ENCODE peak calls at places on chromosome 1, in eight cellular contexts. S is tibial nerve, N is MCF 10A, V is mesothelial cell of epicardium, R is AG10803, H is A549, F is GM20000, K is activated B cell treated with CpG ODN at 0.5 μM for 24 hours. Q is an unnamed sample.
A peak's percentile ranks its signal among the peaks of the same experiment; 100 is the strongest.

GRCh38 chr1:23238565-23238964 is 21.3 kb upstream of the HTR1D start:
- DNase-seq in S (no peak), N (no peak), V (no peak), R (no peak), H (no peak), F (no peak), K (no peak), Q (no peak)

GRCh38 chr1:40268211-40268610 is 10.2 kb downstream of the ZMPSTE24 start:
- DNase-seq in S (no peak), N (no peak), V (no peak), R (no peak), H (no peak), F (no peak), K (no peak), Q (no peak)

GRCh38 chr1:6014130-6014999 is 22.1 kb upstream of the NPHP4 start:
- DNase-seq in S (no peak), N (no peak), V (no peak), R (no peak), H (no peak), F (no peak), K (no peak), Q (no peak)

GRCh38 chr1:56190975-56191768 is 388.2 kb downstream of the PLPP3 start:
- DNase-seq in S (peak; percentile 22), N (peak; percentile 68), V (no peak), R (peak; percentile 84), H (peak; percentile 16), F (no peak), K (no peak), Q (no peak)

GRCh38 chr1:202688401-202688800 is 21.9 kb downstream of the SYT2 start:
- DNase-seq in S (no peak), N (peak; percentile 62), V (no peak), R (no peak), H (no peak), F (no peak), K (no peak), Q (no peak)

GRCh38 chr1:58652351-58653184 is 47.3 kb downstream of the MYSM1 start:
- DNase-seq in S (peak; percentile 82), N (peak; percentile 84), V (no peak), R (peak; percentile 83), H (peak; percentile 68), F (peak; percentile 65), K (no peak), Q (peak; percentile 61)

GRCh38 chr1:225911207-225912130 is 12.6 kb downstream of the PYCR2 start:
- DNase-seq in S (peak; percentile 49), N (no peak), V (peak; percentile 65), R (peak; percentile 36), H (peak; percentile 54), F (peak; percentile 85), K (peak; percentile 66), Q (peak; percentile 87)

GRCh38 chr1:236009857-236010256 is 55.0 kb downstream of the NID1 start:
- DNase-seq in S (no peak), N (peak; percentile 69), V (no peak), R (peak; percentile 88), H (no peak), F (no peak), K (no peak), Q (no peak)

GRCh38 chr1:206503591-206504362 is 3.6 kb upstream of the RASSF5 start:
- DNase-seq in S (peak; percentile 66), N (peak; percentile 100), V (no peak), R (peak; percentile 94), H (peak; percentile 29), F (peak; percentile 84), K (no peak), Q (peak; percentile 81)

GRCh38 chr1:6235302-6235680 is 473 bp downstream of the ICMT start:
- DNase-seq in S (no peak), N (no peak), V (no peak), R (no peak), H (no peak), F (no peak), K (no peak), Q (no peak)

GRCh38 chr1:224542783-224543440 is 73.2 kb upstream of the CNIH3 start:
- DNase-seq in S (no peak), N (peak; percentile 92), V (no peak), R (peak; percentile 96), H (peak; percentile 28), F (no peak), K (no peak), Q (no peak)

GRCh38 chr1:46532498-46533178 is 18.8 kb downstream of the KNCN start:
- DNase-seq in S (peak; percentile 56), N (no peak), V (peak; percentile 67), R (peak; percentile 54), H (peak; percentile 32), F (peak; percentile 88), K (peak; percentile 46), Q (peak; percentile 84)

GRCh38 chr1:30782361-30783243 is 25.0 kb upstream of the LAPTM5 start:
- DNase-seq in S (peak; percentile 46), N (peak; percentile 59), V (peak; percentile 60), R (peak; percentile 44), H (peak; percentile 39), F (peak; percentile 87), K (peak; percentile 61), Q (peak; percentile 90)

GRCh38 chr1:206809504-206810084 is 37.3 kb upstream of the IL10 start:
- DNase-seq in S (no peak), N (peak; percentile 79), V (no peak), R (peak; percentile 47), H (peak; percentile 44), F (no peak), K (no peak), Q (no peak)

GRCh38 chr1:118246646-118247045 is 61.6 kb upstream of the SPAG17 start:
- DNase-seq in S (no peak), N (no peak), V (no peak), R (no peak), H (no peak), F (no peak), K (no peak), Q (no peak)

GRCh38 chr1:118250232-118250631 is 65.2 kb upstream of the SPAG17 start:
- DNase-seq in S (no peak), N (no peak), V (no peak), R (no peak), H (no peak), F (no peak), K (no peak), Q (no peak)

GRCh38 chr1:118249641-118250040 is 64.6 kb upstream of the SPAG17 start:
- DNase-seq in S (no peak), N (no peak), V (no peak), R (no peak), H (no peak), F (no peak), K (no peak), Q (no peak)

GRCh38 chr1:118243269-118243668 is 58.2 kb upstream of the SPAG17 start:
- DNase-seq in S (no peak), N (no peak), V (no peak), R (no peak), H (no peak), F (no peak), K (no peak), Q (no peak)

DNA sequence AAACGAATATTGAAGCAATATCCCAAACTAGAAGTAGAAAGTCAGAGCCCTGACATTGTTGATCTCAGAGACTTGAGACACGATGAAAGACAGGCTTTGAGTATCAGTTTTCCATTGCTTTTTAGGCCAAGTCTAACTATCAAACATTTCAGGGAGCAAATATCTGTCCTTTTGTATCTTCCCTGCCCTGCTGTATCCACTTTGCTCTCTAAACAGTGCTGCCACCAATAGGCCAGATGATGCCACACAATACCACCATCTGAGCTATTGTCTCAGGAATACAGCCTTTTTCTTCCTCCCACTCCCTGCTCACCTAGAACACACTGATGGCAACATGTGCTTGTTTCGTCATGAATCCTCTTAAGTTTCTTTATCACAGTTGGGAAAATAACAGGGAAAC is 62.6 kb upstream of the SPAG17 start:
- DNase-seq in S (no peak), N (peak; percentile 57), V (no peak), R (peak; percentile 18), H (peak; percentile 14), F (no peak), K (no peak), Q (no peak)
- TF ChIP-seq CTCF in S (no peak), N (peak; percentile 35), V (no peak), R (peak; percentile 65), H (no peak), F (peak; percentile 26), K (no peak), Q (peak; percentile 24)

GRCh38 chr1:146032613-146033219 is 11.2 kb upstream of the HJV start:
- DNase-seq in S (no peak), N (peak; percentile 77), V (no peak), R (peak; percentile 61), H (peak; percentile 61), F (peak; percentile 43), K (no peak), Q (peak; percentile 42)
- TF ChIP-seq CTCF in S (peak; percentile 62), N (peak; percentile 54), V (peak; percentile 27), R (peak; percentile 61), H (peak; percentile 63), F (peak; percentile 34), K (no peak), Q (peak; percentile 52)

DNA sequence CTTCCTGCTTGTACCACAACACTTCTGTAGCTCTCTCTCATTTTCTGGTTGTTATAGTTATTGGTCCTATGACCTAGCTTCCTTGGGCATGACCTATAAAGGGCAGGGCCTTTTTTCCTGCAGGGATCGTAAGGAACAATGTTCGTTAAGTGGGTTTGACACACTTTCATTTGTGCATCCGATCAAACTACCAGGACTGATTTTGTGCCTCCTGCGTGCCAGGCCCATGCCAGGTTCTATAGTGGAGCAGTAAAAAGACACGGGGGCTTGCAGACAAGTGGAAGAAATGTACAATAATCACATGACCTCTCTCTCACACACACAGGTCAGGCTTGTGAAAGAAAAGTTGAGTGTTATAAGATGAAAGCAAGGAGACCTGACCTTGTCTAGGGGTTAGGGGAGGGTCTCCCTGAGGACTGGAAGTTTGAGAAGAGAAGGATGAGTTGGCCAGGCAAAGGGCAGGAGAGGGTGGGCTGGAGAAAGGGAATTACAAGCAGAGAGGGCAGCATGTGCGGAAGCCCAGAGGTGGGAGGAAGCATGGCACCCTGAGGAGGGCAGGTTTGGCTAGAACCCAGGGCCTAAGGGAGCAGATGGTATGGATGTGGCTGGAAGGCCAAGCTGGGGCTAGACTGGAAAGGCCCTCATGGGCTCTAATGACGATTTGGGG is 145.4 kb downstream of the GRIK3 start:
- DNase-seq in S (peak; percentile 1), N (no peak), V (no peak), R (no peak), H (no peak), F (no peak), K (no peak), Q (no peak)
- TF ChIP-seq CTCF in S (no peak), N (no peak), V (no peak), R (no peak), H (no peak), F (no peak), K (no peak), Q (no peak)

DNA sequence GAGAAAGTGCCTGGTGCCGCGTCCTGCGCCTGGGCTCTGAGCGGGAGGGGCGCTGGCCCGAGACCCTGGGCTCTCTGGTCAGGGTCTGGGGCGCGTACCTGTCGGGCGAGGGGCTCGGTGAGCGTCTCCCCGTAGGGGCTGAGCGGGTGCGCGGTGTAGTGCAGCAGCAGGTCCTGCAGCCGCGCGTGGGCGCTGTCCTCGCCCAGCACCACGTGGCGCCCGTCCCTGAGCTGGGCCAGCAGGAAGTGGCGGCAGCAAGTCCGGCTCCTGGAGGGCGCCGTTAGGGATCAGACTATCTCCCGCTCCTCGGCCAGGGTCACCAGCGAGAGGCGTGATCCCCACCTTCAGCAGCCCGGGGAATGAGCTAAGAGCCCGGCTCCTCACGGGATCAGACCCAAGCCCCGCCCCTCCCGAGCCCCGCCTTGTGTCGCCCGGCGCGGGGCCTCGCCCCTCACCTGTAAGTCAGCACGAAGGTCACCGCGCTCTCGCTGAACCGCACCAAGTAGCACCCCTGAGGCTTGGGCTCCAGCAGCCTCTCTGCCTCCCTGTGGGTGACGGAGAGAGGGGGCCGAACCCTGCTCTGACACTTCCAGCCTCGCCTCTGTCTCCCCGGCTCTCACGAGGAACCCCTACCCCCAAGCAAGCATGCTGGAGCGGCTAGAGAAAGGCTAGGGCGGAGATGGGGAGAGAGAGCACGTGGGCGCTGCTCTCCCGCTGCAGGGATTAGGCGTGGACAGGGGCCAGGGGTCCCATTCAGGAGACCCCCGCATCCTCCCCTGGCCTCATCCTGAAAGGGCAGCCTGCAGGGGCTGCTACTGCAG is 2.7 kb downstream of the SH2D2A start:
- DNase-seq in S (peak; percentile 43), N (peak; percentile 65), V (no peak), R (peak; percentile 47), H (peak; percentile 73), F (peak; percentile 80), K (peak; percentile 57), Q (peak; percentile 87)
- TF ChIP-seq CTCF in S (peak; percentile 74), N (peak; percentile 55), V (peak; percentile 44), R (peak; percentile 54), H (peak; percentile 59), F (peak; percentile 70), K (no peak), Q (peak; percentile 66)